ENCODE peak calls at places on chromosome 10, in six cellular contexts. One of them, this sample, is unnamed.

GRCh38 chr10:58064714-58065528 is 202.8 kb downstream of the IPMK start:
- DNase-seq in heart right ventricle: no peak
- DNase-seq in lung: no peak
- DNase-seq in psoas muscle: no peak
- DNase-seq in pancreas: no peak
- DNase-seq in body of pancreas: no peak
- DNase-seq in this sample: no peak

GRCh38 chr10:70887804-70888800 is at the start of gene PCBD1:
- DNase-seq in heart right ventricle: peak; percentile 78
- DNase-seq in lung: peak; percentile 73
- DNase-seq in psoas muscle: peak; percentile 80
- DNase-seq in pancreas: peak; percentile 94
- DNase-seq in body of pancreas: peak; percentile 88
- DNase-seq in this sample: peak; percentile 90

GRCh38 chr10:62733654-62734293 is 70.7 kb upstream of the ADO start:
- DNase-seq in heart right ventricle: peak; percentile 14
- DNase-seq in lung: no peak
- DNase-seq in psoas muscle: no peak
- DNase-seq in pancreas: no peak
- DNase-seq in body of pancreas: no peak
- DNase-seq in this sample: no peak

GRCh38 chr10:6694447-6695155 is 114.5 kb upstream of the PRKCQ start:
- DNase-seq in heart right ventricle: no peak
- DNase-seq in lung: no peak
- DNase-seq in psoas muscle: no peak
- DNase-seq in pancreas: no peak
- DNase-seq in body of pancreas: no peak
- DNase-seq in this sample: no peak

GRCh38 chr10:78437407-78437768 is 403.7 kb downstream of the RPS24 start:
- DNase-seq in heart right ventricle: no peak
- DNase-seq in lung: no peak
- DNase-seq in psoas muscle: no peak
- DNase-seq in pancreas: no peak
- DNase-seq in body of pancreas: no peak
- DNase-seq in this sample: no peak

GRCh38 chr10:42954776-42955492 is 121.9 kb upstream of the RET start:
- DNase-seq in heart right ventricle: no peak
- DNase-seq in lung: peak; percentile 23
- DNase-seq in psoas muscle: no peak
- DNase-seq in pancreas: peak; percentile 38
- DNase-seq in body of pancreas: no peak
- DNase-seq in this sample: peak; percentile 51

GRCh38 chr10:7444576-7445226 is 33.9 kb upstream of the SFMBT2 start:
- DNase-seq in heart right ventricle: no peak
- DNase-seq in lung: no peak
- DNase-seq in psoas muscle: no peak
- DNase-seq in pancreas: no peak
- DNase-seq in body of pancreas: peak; percentile 16
- DNase-seq in this sample: no peak

GRCh38 chr10:109773818-109774440 is 149.4 kb downstream of the XPNPEP1 start:
- DNase-seq in heart right ventricle: no peak
- DNase-seq in lung: no peak
- DNase-seq in psoas muscle: no peak
- DNase-seq in pancreas: no peak
- DNase-seq in body of pancreas: no peak
- DNase-seq in this sample: no peak

GRCh38 chr10:28190192-28190591 is 112.7 kb downstream of the MPP7 start:
- DNase-seq in heart right ventricle: no peak
- DNase-seq in lung: no peak
- DNase-seq in psoas muscle: no peak
- DNase-seq in pancreas: no peak
- DNase-seq in body of pancreas: no peak
- DNase-seq in this sample: no peak

GRCh38 chr10:70656489-70656888 is 15.8 kb upstream of the ADAMTS14 start:
- DNase-seq in heart right ventricle: no peak
- DNase-seq in lung: no peak
- DNase-seq in psoas muscle: peak; percentile 23
- DNase-seq in pancreas: no peak
- DNase-seq in body of pancreas: no peak
- DNase-seq in this sample: no peak

GRCh38 chr10:75508239-75508813 is 76.9 kb downstream of the LRMDA start:
- DNase-seq in heart right ventricle: no peak
- DNase-seq in lung: no peak
- DNase-seq in psoas muscle: no peak
- DNase-seq in pancreas: no peak
- DNase-seq in body of pancreas: no peak
- DNase-seq in this sample: no peak

GRCh38 chr10:119375574-119376265 is 166.8 kb downstream of the RGS10 start:
- DNase-seq in heart right ventricle: no peak
- DNase-seq in lung: no peak
- DNase-seq in psoas muscle: no peak
- DNase-seq in pancreas: no peak
- DNase-seq in body of pancreas: no peak
- DNase-seq in this sample: no peak

GRCh38 chr10:69951658-69952057 is 101.0 kb upstream of the MACROH2A2 start:
- DNase-seq in heart right ventricle: no peak
- DNase-seq in lung: no peak
- DNase-seq in psoas muscle: no peak
- DNase-seq in pancreas: no peak
- DNase-seq in body of pancreas: no peak
- DNase-seq in this sample: no peak

GRCh38 chr10:43700306-43700705 is 51.6 kb upstream of the ZNF32 start:
- DNase-seq in heart right ventricle: no peak
- DNase-seq in lung: no peak
- DNase-seq in psoas muscle: no peak
- DNase-seq in pancreas: no peak
- DNase-seq in body of pancreas: no peak
- DNase-seq in this sample: no peak

GRCh38 chr10:127908106-127908957 is 1.4 kb downstream of the PTPRE start:
- DNase-seq in heart right ventricle: no peak
- DNase-seq in lung: peak; percentile 54
- DNase-seq in psoas muscle: peak; percentile 60
- DNase-seq in pancreas: no peak
- DNase-seq in body of pancreas: no peak
- DNase-seq in this sample: no peak
- H3K4me3 ChIP-seq in heart right ventricle: peak overlapping the region; percentile 69
- H3K4me3 ChIP-seq in lung: peak overlapping the region; percentile 72
- H3K4me3 ChIP-seq in psoas muscle: peak overlapping the region; percentile 72
- H3K4me3 ChIP-seq in pancreas: no peak overlapping the region
- H3K4me3 ChIP-seq in body of pancreas: no peak overlapping the region
- H3K4me3 ChIP-seq in this sample: peak overlapping the region; percentile 53

GRCh38 chr10:133034762-133035161 is 53.0 kb upstream of the ADGRA1 start:
- DNase-seq in heart right ventricle: no peak
- DNase-seq in lung: no peak
- DNase-seq in psoas muscle: no peak
- DNase-seq in pancreas: no peak
- DNase-seq in body of pancreas: no peak
- DNase-seq in this sample: no peak
- H3K27me3 ChIP-seq in heart right ventricle: peaks cover 33% of the 10 kb centered on the region
- H3K27me3 ChIP-seq in lung: no peaks in the 10 kb centered on the region
- H3K27me3 ChIP-seq in psoas muscle: peaks cover 50% of the 10 kb centered on the region
- H3K27me3 ChIP-seq in pancreas: no peaks in the 10 kb centered on the region
- H3K27me3 ChIP-seq in body of pancreas: no peaks in the 10 kb centered on the region
- H3K27me3 ChIP-seq in this sample: peaks cover 46% of the 10 kb centered on the region

GRCh38 chr10:101066146-101066889 is 4.5 kb downstream of the KAZALD1 start:
- DNase-seq in heart right ventricle: peak; percentile 85
- DNase-seq in lung: peak; percentile 81
- DNase-seq in psoas muscle: peak; percentile 73
- DNase-seq in pancreas: peak; percentile 76
- DNase-seq in body of pancreas: peak; percentile 76
- DNase-seq in this sample: peak; percentile 96
- TF ChIP-seq CTCF in heart right ventricle: peak; percentile 67
- TF ChIP-seq CTCF in lung: peak; percentile 19
- TF ChIP-seq CTCF in psoas muscle: peak; percentile 38
- TF ChIP-seq CTCF in pancreas: peak; percentile 12
- TF ChIP-seq CTCF in body of pancreas: peak; percentile 37
- TF ChIP-seq CTCF in this sample: peak; percentile 41

DNA sequence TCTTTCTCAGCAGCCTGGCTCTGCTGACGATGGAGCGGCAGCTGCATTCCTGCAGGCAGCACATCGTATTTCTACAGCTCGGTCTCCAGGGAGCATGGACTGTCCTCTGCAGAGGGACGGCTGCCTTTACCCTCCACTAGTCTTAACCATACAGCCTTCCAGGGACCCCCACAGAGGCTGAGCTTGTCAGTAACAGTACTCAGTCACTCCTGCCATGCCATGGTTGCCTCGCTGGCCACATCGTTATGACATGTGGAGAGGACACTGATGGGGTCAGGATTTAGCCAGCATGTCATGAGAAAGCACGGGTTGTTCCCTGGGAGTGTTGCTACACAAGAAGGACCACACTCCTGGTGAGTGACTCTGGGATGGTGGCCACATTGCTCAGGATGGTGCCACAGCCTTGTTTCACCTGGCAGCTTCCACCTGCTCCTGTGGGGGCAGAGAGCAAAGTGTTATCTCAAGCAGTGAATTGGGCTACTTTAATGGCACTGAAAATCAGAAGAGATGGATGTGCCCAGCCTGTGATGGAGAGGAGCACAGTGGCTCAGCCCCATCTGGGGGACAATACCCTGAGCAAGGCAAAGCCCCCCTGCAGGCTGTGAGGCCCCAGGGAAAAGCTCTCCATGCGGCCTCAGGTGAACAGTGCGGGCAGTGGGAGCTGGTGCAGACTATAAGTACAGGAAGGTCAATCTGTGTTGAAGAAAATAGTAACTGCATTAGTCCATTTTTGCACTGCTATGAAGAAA is 443.9 kb downstream of the TCERG1L start:
- DNase-seq in heart right ventricle: no peak
- DNase-seq in lung: no peak
- DNase-seq in psoas muscle: no peak
- DNase-seq in pancreas: no peak
- DNase-seq in body of pancreas: no peak
- DNase-seq in this sample: no peak
- H3K4me3 ChIP-seq in heart right ventricle: no peak overlapping the region
- H3K4me3 ChIP-seq in lung: no peak overlapping the region
- H3K4me3 ChIP-seq in psoas muscle: no peak overlapping the region
- H3K4me3 ChIP-seq in pancreas: no peak overlapping the region
- H3K4me3 ChIP-seq in body of pancreas: no peak overlapping the region
- H3K4me3 ChIP-seq in this sample: no peak overlapping the region

DNA sequence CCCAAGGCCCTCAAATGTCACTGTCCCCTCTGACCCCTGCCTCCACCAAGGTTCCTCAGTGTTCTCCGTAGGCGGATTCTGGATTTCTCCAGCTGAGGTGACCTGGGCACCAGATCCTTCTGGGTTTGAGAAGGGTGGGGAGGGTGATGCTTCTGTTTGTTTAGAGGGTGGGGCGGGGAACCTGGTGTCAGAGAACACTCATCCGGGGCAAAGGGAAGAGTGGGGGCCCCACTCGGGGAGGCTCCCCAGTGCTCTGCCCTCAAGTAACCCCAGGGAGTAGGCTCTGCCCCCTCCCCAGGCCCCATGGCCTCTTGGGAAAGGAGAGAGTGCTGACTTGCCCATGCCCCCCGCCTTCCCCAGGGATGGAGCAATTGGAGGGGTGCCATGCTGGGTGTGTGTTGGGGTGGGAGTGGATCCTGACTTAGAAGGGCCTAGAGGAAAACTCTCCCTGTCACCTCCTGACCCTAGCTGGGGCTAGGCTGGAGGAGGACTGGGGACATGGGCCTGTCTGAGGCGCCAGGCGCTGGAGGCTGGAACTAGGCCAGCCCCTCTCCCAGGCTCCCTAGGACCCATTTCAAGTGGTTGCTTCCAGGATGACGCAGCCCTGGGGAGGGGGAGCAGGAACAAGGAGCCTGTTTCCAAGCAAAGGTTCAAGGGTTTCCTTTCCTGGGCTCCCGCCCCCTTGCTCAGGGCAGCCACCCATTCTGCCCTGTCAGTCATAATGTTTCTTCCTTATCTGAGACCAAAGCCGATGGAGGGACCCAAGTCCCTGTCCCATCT is 27.9 kb downstream of the KAZALD1 start:
- DNase-seq in heart right ventricle: no peak
- DNase-seq in lung: no peak
- DNase-seq in psoas muscle: no peak
- DNase-seq in pancreas: no peak
- DNase-seq in body of pancreas: peak; percentile 15
- DNase-seq in this sample: no peak
- H3K27me3 ChIP-seq in heart right ventricle: peaks cover 80% of the 10 kb centered on the region
- H3K27me3 ChIP-seq in lung: peaks cover 9% of the 10 kb centered on the region
- H3K27me3 ChIP-seq in psoas muscle: peaks cover 64% of the 10 kb centered on the region
- H3K27me3 ChIP-seq in pancreas: no peaks in the 10 kb centered on the region
- H3K27me3 ChIP-seq in body of pancreas: no peaks in the 10 kb centered on the region
- H3K27me3 ChIP-seq in this sample: no peaks in the 10 kb centered on the region

DNA sequence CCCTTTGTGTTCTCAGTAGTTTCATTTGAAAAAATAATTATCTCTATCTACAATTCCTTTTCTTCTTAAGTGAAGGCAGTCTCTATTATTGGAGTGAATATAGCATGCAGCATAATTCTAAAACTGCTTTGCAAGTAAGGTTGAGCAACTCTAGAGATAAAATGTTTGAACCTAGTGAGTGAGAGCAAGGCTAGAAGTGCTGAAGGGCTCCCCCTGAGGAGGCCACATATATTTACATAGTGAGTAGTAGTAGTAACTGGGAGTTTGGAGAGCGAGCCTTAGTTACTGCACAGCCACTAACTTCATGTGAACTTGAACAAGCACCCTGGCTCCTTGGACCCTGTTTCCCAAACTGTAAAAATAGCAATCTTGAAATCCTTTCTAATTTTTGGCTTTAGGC is 141.5 kb upstream of the DKK1 start:
- DNase-seq in heart right ventricle: no peak
- DNase-seq in lung: no peak
- DNase-seq in psoas muscle: no peak
- DNase-seq in pancreas: no peak
- DNase-seq in body of pancreas: no peak
- DNase-seq in this sample: no peak
- TF ChIP-seq CTCF in heart right ventricle: no peak
- TF ChIP-seq CTCF in lung: no peak
- TF ChIP-seq CTCF in psoas muscle: peak; percentile 17
- TF ChIP-seq CTCF in pancreas: no peak
- TF ChIP-seq CTCF in body of pancreas: no peak
- TF ChIP-seq CTCF in this sample: no peak

GRCh38 chr10:55979203-55979602 is 381.9 kb downstream of the ZWINT start:
- DNase-seq in heart right ventricle: no peak
- DNase-seq in lung: no peak
- DNase-seq in psoas muscle: no peak
- DNase-seq in pancreas: no peak
- DNase-seq in body of pancreas: no peak
- DNase-seq in this sample: no peak
- H3K4me3 ChIP-seq in heart right ventricle: no peak overlapping the region
- H3K4me3 ChIP-seq in lung: no peak overlapping the region
- H3K4me3 ChIP-seq in psoas muscle: no peak overlapping the region
- H3K4me3 ChIP-seq in pancreas: no peak overlapping the region
- H3K4me3 ChIP-seq in body of pancreas: no peak overlapping the region
- H3K4me3 ChIP-seq in this sample: no peak overlapping the region

GRCh38 chr10:99461230-99461629 is 30.8 kb upstream of the GOT1 start:
- DNase-seq in heart right ventricle: no peak
- DNase-seq in lung: no peak
- DNase-seq in psoas muscle: no peak
- DNase-seq in pancreas: no peak
- DNase-seq in body of pancreas: no peak
- DNase-seq in this sample: no peak
- H3K27me3 ChIP-seq in heart right ventricle: peaks cover 35% of the 10 kb centered on the region
- H3K27me3 ChIP-seq in lung: no peaks in the 10 kb centered on the region
- H3K27me3 ChIP-seq in psoas muscle: peaks cover 13% of the 10 kb centered on the region
- H3K27me3 ChIP-seq in pancreas: no peaks in the 10 kb centered on the region
- H3K27me3 ChIP-seq in body of pancreas: no peaks in the 10 kb centered on the region
- H3K27me3 ChIP-seq in this sample: no peaks in the 10 kb centered on the region

GRCh38 chr10:25999295-25999981 is 65.4 kb downstream of the MYO3A start:
- DNase-seq in heart right ventricle: no peak
- DNase-seq in lung: no peak
- DNase-seq in psoas muscle: no peak
- DNase-seq in pancreas: no peak
- DNase-seq in body of pancreas: no peak
- DNase-seq in this sample: no peak
- TF ChIP-seq CTCF in heart right ventricle: no peak
- TF ChIP-seq CTCF in lung: no peak
- TF ChIP-seq CTCF in psoas muscle: no peak
- TF ChIP-seq CTCF in pancreas: no peak
- TF ChIP-seq CTCF in body of pancreas: no peak
- TF ChIP-seq CTCF in this sample: no peak

This sample was measured in tibial artery.